ENCODE peak calls at places on chromosomes 2 and 18, in four cellular contexts. One of them, this sample, is unnamed.

GRCh38 chr18:46174317-46175039 is 70.3 kb downstream of the HAUS1 start:
- DNase-seq in HepG2: no peak
- DNase-seq in K562: peak; percentile 51
- DNase-seq in GM12878: no peak
- DNase-seq in this sample: peak; percentile 62

GRCh38 chr2:9782197-9782719 is 61.0 kb upstream of the TAF1B start:
- DNase-seq in HepG2: no peak
- DNase-seq in K562: no peak
- DNase-seq in GM12878: no peak
- DNase-seq in this sample: no peak

GRCh38 chr2:240435457-240435954 is at the start of gene GPC1:
- DNase-seq in HepG2: peak; percentile 40
- DNase-seq in K562: peak; percentile 76
- DNase-seq in GM12878: no peak
- DNase-seq in this sample: no peak

GRCh38 chr2:57726294-57726693 is 320.3 kb upstream of the VRK2 start:
- DNase-seq in HepG2: no peak
- DNase-seq in K562: no peak
- DNase-seq in GM12878: peak; percentile 5
- DNase-seq in this sample: no peak

GRCh38 chr2:200462136-200462710 is 47.6 kb downstream of the KCTD18 start:
- DNase-seq in HepG2: no peak
- DNase-seq in K562: no peak
- DNase-seq in GM12878: no peak
- DNase-seq in this sample: no peak

GRCh38 chr2:72138921-72139381 is 8.7 kb downstream of the CYP26B1 start:
- DNase-seq in HepG2: no peak
- DNase-seq in K562: no peak
- DNase-seq in GM12878: no peak
- DNase-seq in this sample: no peak

GRCh38 chr2:14330884-14331283 is 301.6 kb upstream of the LRATD1 start:
- DNase-seq in HepG2: no peak
- DNase-seq in K562: no peak
- DNase-seq in GM12878: no peak
- DNase-seq in this sample: no peak

GRCh38 chr2:112156152-112156986 is 18.2 kb downstream of the FBLN7 start:
- DNase-seq in HepG2: peak; percentile 39
- DNase-seq in K562: no peak
- DNase-seq in GM12878: no peak
- DNase-seq in this sample: no peak

GRCh38 chr2:205925373-205926337 is 160.3 kb downstream of the INO80D start:
- DNase-seq in HepG2: peak; percentile 38
- DNase-seq in K562: peak; percentile 61
- DNase-seq in GM12878: no peak
- DNase-seq in this sample: peak; percentile 46

GRCh38 chr18:69858897-69859296 is 88.8 kb downstream of the CD226 start:
- DNase-seq in HepG2: peak; percentile 54
- DNase-seq in K562: no peak
- DNase-seq in GM12878: no peak
- DNase-seq in this sample: no peak

GRCh38 chr2:8312861-8313768 is 368.7 kb upstream of the ID2 start:
- DNase-seq in HepG2: no peak
- DNase-seq in K562: peak; percentile 70
- DNase-seq in GM12878: peak; percentile 96
- DNase-seq in this sample: no peak

GRCh38 chr2:128329607-128330006 is 10.9 kb upstream of the HS6ST1 start:
- DNase-seq in HepG2: no peak
- DNase-seq in K562: no peak
- DNase-seq in GM12878: no peak
- DNase-seq in this sample: no peak

GRCh38 chr2:234679766-234680687 is 183.1 kb upstream of the ARL4C start:
- DNase-seq in HepG2: peak; percentile 98
- DNase-seq in K562: no peak
- DNase-seq in GM12878: no peak
- DNase-seq in this sample: no peak

GRCh38 chr2:157257312-157258252 is at the start of gene GALNT5:
- DNase-seq in HepG2: no peak
- DNase-seq in K562: peak; percentile 91
- DNase-seq in GM12878: no peak
- DNase-seq in this sample: peak; percentile 52

GRCh38 chr2:215136669-215137328 is 1.6 kb downstream of the ABCA12 start:
- DNase-seq in HepG2: no peak
- DNase-seq in K562: no peak
- DNase-seq in GM12878: peak; percentile 72
- DNase-seq in this sample: no peak

GRCh38 chr2:121142452-121142851 is 142.6 kb downstream of the TFCP2L1 start:
- DNase-seq in HepG2: no peak
- DNase-seq in K562: no peak
- DNase-seq in GM12878: no peak
- DNase-seq in this sample: no peak

GRCh38 chr2:227153766-227154486 is 10.1 kb downstream of the COL4A4 start:
- DNase-seq in HepG2: no peak
- DNase-seq in K562: no peak
- DNase-seq in GM12878: no peak
- DNase-seq in this sample: no peak

GRCh38 chr2:175872716-175873115 is 129.4 kb downstream of the LNPK start:
- DNase-seq in HepG2: no peak
- DNase-seq in K562: no peak
- DNase-seq in GM12878: no peak
- DNase-seq in this sample: no peak

GRCh38 chr2:133433455-133434451 is 134.5 kb downstream of the NCKAP5 start:
- DNase-seq in HepG2: no peak
- DNase-seq in K562: no peak
- DNase-seq in GM12878: no peak
- DNase-seq in this sample: no peak

GRCh38 chr2:98715812-98716451 is 15.0 kb downstream of the MGAT4A start:
- DNase-seq in HepG2: no peak
- DNase-seq in K562: no peak
- DNase-seq in GM12878: no peak
- DNase-seq in this sample: no peak

GRCh38 chr2:54206596-54206995 is 49.4 kb downstream of the TSPYL6 start:
- DNase-seq in HepG2: peak; percentile 50
- DNase-seq in K562: peak; percentile 30
- DNase-seq in GM12878: no peak
- DNase-seq in this sample: no peak

GRCh38 chr18:8536226-8536625 is 73.0 kb upstream of the RAB12 start:
- DNase-seq in HepG2: no peak
- DNase-seq in K562: no peak
- DNase-seq in GM12878: no peak
- DNase-seq in this sample: no peak

GRCh38 chr2:63054812-63055509 is 4.3 kb downstream of the OTX1 start:
- DNase-seq in HepG2: no peak
- DNase-seq in K562: no peak
- DNase-seq in GM12878: no peak
- DNase-seq in this sample: no peak

GRCh38 chr2:213281156-213281555 is 3.1 kb upstream of the SPAG16 start:
- DNase-seq in HepG2: no peak
- DNase-seq in K562: no peak
- DNase-seq in GM12878: no peak
- DNase-seq in this sample: no peak

GRCh38 chr2:65378308-65378689 is 54.1 kb downstream of the SPRED2 start:
- DNase-seq in HepG2: no peak
- DNase-seq in K562: no peak
- DNase-seq in GM12878: no peak
- DNase-seq in this sample: no peak

GRCh38 chr2:65379168-65379672 is 53.2 kb downstream of the SPRED2 start:
- DNase-seq in HepG2: no peak
- DNase-seq in K562: no peak
- DNase-seq in GM12878: no peak
- DNase-seq in this sample: no peak

GRCh38 chr2:65381607-65382032 is 50.8 kb downstream of the SPRED2 start:
- DNase-seq in HepG2: no peak
- DNase-seq in K562: no peak
- DNase-seq in GM12878: no peak
- DNase-seq in this sample: no peak

GRCh38 chr2:65380243-65380642 is 52.2 kb downstream of the SPRED2 start:
- DNase-seq in HepG2: no peak
- DNase-seq in K562: no peak
- DNase-seq in GM12878: no peak
- DNase-seq in this sample: no peak

DNA sequence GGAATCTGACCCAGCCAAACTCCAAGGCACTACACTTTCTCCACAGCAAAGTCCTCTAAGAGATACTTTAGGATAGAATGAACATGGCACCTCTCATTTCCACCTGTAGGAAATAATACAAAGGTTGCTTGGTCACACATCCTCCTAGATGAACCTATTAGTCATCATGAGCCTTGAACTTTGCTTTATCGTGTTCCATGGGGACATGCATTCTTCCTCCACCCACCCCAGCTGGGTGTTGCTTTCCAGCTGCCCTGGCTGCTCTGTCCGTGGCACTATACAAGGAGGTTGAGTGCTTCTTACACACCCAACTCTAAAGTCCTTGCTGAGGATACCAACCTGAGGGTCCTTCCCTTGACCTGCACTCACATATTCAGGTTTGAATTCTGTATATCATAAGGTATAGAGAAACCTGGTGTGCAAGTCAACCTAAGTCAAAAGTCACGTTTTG is 52.7 kb downstream of the SPRED2 start:
- DNase-seq in HepG2: peak; percentile 80
- DNase-seq in K562: no peak
- DNase-seq in GM12878: no peak
- DNase-seq in this sample: no peak
- TF ChIP-seq HDAC6 in HepG2: no peak
- TF ChIP-seq HDAC6 in K562: no peak
- TF ChIP-seq HDAC6 in GM12878: no peak
- TF ChIP-seq HDAC6 in this sample: no peak

DNA sequence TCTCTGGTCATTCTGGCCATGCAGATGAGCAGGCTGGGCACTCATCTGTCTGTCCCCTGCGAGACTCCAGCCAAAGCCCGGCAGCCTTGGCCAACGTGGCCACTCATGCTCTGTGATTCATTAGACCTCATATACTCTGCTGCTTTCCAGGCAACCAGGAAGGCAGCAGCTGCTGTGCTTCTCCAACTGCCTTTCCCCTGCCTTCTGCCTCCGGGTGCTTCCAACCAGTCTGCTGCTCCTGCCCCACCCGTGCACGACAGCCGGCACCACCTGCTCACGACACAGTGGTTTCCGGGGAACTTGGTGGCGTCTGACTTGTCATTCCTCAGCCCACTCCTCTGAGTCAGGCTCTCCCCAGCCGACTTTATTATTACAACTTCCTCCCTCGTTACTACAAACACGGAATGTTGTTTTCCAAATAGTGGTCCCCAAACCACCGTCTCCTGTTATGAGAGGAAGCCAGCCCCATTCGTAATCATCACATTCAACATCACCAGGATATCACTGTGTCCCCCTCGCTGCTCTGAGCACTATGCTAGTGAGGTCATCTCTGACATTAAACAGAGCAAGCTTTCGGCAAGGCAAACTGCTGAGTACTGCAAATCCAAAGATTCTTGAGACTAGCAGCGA is 392.4 kb downstream of the ALK start:
- DNase-seq in HepG2: no peak
- DNase-seq in K562: no peak
- DNase-seq in GM12878: no peak
- DNase-seq in this sample: no peak
- TF ChIP-seq HDAC6 in HepG2: no peak
- TF ChIP-seq HDAC6 in K562: no peak
- TF ChIP-seq HDAC6 in GM12878: no peak
- TF ChIP-seq HDAC6 in this sample: no peak

GRCh38 chr2:230905448-230906430 is 19.3 kb downstream of the GPR55 start:
- DNase-seq in HepG2: peak; percentile 83
- DNase-seq in K562: peak; percentile 68
- DNase-seq in GM12878: no peak
- DNase-seq in this sample: no peak
- TF ChIP-seq HDAC6 in HepG2: no peak
- TF ChIP-seq HDAC6 in K562: no peak
- TF ChIP-seq HDAC6 in GM12878: no peak
- TF ChIP-seq HDAC6 in this sample: no peak

DNA sequence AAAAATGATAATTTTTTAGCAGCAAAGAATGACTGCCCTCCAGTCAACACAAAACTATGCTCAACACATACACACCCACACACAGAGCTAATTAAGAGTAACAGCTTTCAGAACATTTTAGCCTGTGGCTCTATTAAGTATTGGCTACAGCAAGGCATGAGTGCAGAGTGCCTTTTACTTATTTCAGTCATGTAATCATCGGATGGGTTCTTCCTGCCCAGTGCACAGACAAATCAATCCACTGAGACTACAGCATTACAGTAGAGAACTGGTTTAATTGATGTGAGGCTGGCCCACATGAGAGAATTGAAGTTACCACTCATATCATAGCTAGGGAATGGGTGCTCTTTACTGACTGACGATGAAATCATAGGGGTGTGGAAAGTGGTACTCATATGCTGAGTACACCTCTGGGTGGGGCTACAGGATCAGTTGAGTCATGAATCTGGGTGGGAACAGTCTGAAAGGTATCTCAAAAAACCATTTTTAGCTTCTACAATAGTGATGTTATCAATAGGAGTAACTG is 241.0 kb downstream of the FSIP2 start:
- DNase-seq in HepG2: peak; percentile 5
- DNase-seq in K562: no peak
- DNase-seq in GM12878: no peak
- DNase-seq in this sample: no peak
- TF ChIP-seq HDAC6 in HepG2: no peak
- TF ChIP-seq HDAC6 in K562: no peak
- TF ChIP-seq HDAC6 in GM12878: no peak
- TF ChIP-seq HDAC6 in this sample: no peak

GRCh38 chr2:137937246-137937645 is 27.0 kb upstream of the HNMT start:
- DNase-seq in HepG2: no peak
- DNase-seq in K562: no peak
- DNase-seq in GM12878: no peak
- DNase-seq in this sample: no peak
- TF ChIP-seq HDAC6 in HepG2: no peak
- TF ChIP-seq HDAC6 in K562: no peak
- TF ChIP-seq HDAC6 in GM12878: no peak
- TF ChIP-seq HDAC6 in this sample: no peak